ENCODE peak calls at places on chromosome 7, in six cellular contexts. O, C, T, I, H and F are unnamed samples. For H3K36me3, the result is how much of the 10 kb centered on the place peaks cover.

GRCh38 chr7:151794508-151795167 is 82.3 kb downstream of the PRKAG2 start:
- DNase-seq in O (no peak), C (no peak), T (peak), I (no peak), H (no peak), F (no peak)

GRCh38 chr7:140078392-140078791 is 15.6 kb upstream of the PARP12 start:
- DNase-seq in O (no peak), C (no peak), T (no peak), I (no peak), H (no peak), F (no peak)

GRCh38 chr7:118629898-118630469 is 405.5 kb downstream of the ANKRD7 start:
- DNase-seq in O (no peak), C (no peak), T (no peak), I (no peak), H (no peak), F (no peak)

GRCh38 chr7:41098402-41098801 is 604.5 kb downstream of the INHBA start:
- DNase-seq in O (no peak), C (no peak), T (no peak), I (no peak), H (no peak), F (no peak)

GRCh38 chr7:26182706-26183105 is 17.8 kb downstream of the HNRNPA2B1 start:
- DNase-seq in O (no peak), C (no peak), T (no peak), I (no peak), H (no peak), F (no peak)

GRCh38 chr7:5704534-5704922 is 76.9 kb downstream of the RNF216 start:
- DNase-seq in O (peak), C (peak), T (peak), I (peak), H (peak), F (peak)

GRCh38 chr7:141915565-141915964 is 634 bp upstream of the OR9A4 start:
- DNase-seq in O (no peak), C (peak), T (no peak), I (peak), H (peak), F (no peak)

GRCh38 chr7:134368851-134369533 is 52.3 kb upstream of the SLC35B4 start:
- DNase-seq in O (no peak), C (peak), T (peak), I (peak), H (peak), F (peak)

GRCh38 chr7:43295429-43295828 is 183.0 kb downstream of the HECW1 start:
- DNase-seq in O (no peak), C (no peak), T (no peak), I (no peak), H (no peak), F (no peak)

GRCh38 chr7:85114342-85114741 is 72.5 kb downstream of the SEMA3D start:
- DNase-seq in O (no peak), C (no peak), T (no peak), I (peak), H (peak), F (no peak)

GRCh38 chr7:28296571-28297483 is 115.5 kb upstream of the CREB5 start:
- DNase-seq in O (peak), C (peak), T (peak), I (peak), H (peak), F (peak)

GRCh38 chr7:19798986-19799385 is 25.6 kb upstream of the TMEM196 start:
- DNase-seq in O (no peak), C (no peak), T (no peak), I (peak), H (no peak), F (no peak)

GRCh38 chr7:128361463-128362441 is at the start of gene PRRT4:
- DNase-seq in O (no peak), C (no peak), T (no peak), I (no peak), H (peak), F (peak)

GRCh38 chr7:27745064-27745583 is 5.2 kb downstream of the TAX1BP1 start:
- DNase-seq in O (peak), C (no peak), T (peak), I (peak), H (peak), F (peak)

GRCh38 chr7:57363321-57363720 is 86.7 kb upstream of the ZNF716 start:
- DNase-seq in O (no peak), C (no peak), T (no peak), I (no peak), H (no peak), F (no peak)

DNA sequence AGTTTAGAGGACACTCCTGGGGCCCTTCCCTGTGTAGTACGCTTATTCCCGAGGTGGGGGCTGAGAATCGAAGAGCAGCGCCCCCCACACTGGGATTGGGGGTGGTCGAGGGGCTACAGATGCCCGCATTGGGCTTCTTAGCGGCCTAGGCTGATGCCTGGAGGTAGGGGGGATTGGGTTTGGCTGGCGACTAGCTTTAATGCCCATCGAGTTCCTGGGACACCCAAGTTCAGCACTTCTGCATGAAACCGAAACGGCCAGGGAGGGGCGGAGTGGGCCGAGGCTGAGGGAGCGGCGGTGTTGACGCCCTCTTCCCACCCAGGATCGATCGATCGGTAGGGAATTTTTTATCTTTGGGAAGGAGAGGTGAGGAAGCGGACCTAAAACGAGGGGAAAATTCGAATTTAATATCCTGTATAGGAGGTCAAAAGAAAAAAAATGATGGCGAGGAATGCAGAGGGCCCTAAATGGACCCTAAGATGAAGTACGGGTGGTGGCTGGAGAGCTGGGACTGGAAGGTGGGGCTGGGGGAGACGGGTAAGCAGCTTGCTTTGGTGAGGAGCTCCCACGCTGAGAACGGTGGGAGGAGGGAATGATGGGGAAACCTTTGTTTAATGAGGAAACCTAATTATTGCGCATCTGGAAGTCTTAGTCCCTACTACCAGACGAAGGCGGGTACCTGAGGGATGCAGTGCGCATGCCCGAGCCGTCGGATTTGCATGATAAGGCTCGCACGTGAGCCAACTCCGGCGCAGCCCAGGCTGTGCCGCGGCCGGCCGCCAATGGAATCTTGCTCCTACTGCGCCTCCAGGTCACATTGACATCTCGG is 12.5 kb upstream of the DLX6 start:
- DNase-seq in O (no peak), C (no peak), T (no peak), I (no peak), H (no peak), F (no peak)
- H3K4me3 ChIP-seq in O (no peak), C (no peak), T (no peak), I (no peak), H (no peak), F (no peak)

GRCh38 chr7:143975617-143976016 is 21.0 kb downstream of the OR2F1 start:
- DNase-seq in O (no peak), C (no peak), T (peak), I (no peak), H (no peak), F (no peak)
- TF ChIP-seq CTCF in O (no peak), C (no peak), T (peak), I (no peak), H (no peak), F (no peak)

DNA sequence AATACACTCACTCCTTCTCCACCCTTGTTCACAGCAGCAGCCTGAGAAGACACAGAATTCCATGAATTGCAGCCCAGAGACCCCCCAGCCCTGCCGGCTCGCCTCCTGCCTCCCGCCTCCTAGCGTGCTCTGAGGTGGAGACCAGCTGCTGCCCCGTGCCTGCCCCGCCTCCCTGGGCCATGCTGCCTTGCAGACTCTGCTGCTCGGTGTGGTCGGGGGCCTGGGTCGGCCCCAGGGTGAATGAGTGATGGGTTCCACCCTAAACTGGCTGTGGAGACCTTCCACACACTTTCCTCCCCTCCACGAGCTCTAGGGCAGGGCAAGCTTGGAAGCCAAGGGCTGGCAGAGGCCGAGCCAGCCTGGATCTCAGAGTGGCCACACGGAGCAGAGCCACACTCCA is 479.3 kb downstream of the DNAJB6 start:
- DNase-seq in O (no peak), C (no peak), T (no peak), I (no peak), H (no peak), F (no peak)
- H3K36me3 ChIP-seq in O (under half), C (under half), T (under half), I (under half), H (under half), F (under half)

GRCh38 chr7:1151156-1151555 is 8.8 kb downstream of the ZFAND2A start:
- DNase-seq in O (peak), C (no peak), T (no peak), I (no peak), H (no peak), F (no peak)

GRCh38 chr7:1152492-1152891 is 7.5 kb downstream of the ZFAND2A start:
- DNase-seq in O (no peak), C (no peak), T (no peak), I (no peak), H (no peak), F (no peak)

GRCh38 chr7:1151653-1152425 is 8.2 kb downstream of the ZFAND2A start:
- DNase-seq in O (peak), C (no peak), T (no peak), I (no peak), H (no peak), F (no peak)

GRCh38 chr7:1156782-1157535 is 3.0 kb downstream of the ZFAND2A start:
- DNase-seq in O (no peak), C (peak), T (peak), I (no peak), H (peak), F (no peak)

GRCh38 chr7:1154172-1154739 is 5.7 kb downstream of the ZFAND2A start:
- DNase-seq in O (no peak), C (no peak), T (no peak), I (no peak), H (no peak), F (no peak)
- H3K4me3 ChIP-seq in O (no peak), C (no peak), T (no peak), I (no peak), H (no peak), F (no peak)

GRCh38 chr7:132161976-132162375 is 414.3 kb downstream of the PLXNA4 start:
- DNase-seq in O (no peak), C (no peak), T (no peak), I (no peak), H (no peak), F (no peak)

GRCh38 chr7:132162745-132163144 is 413.5 kb downstream of the PLXNA4 start:
- DNase-seq in O (no peak), C (no peak), T (no peak), I (no peak), H (no peak), F (no peak)

GRCh38 chr7:132158841-132159240 is 417.4 kb downstream of the PLXNA4 start:
- DNase-seq in O (no peak), C (no peak), T (no peak), I (no peak), H (no peak), F (no peak)

GRCh38 chr7:132160525-132161230 is 415.6 kb downstream of the PLXNA4 start:
- DNase-seq in O (no peak), C (no peak), T (no peak), I (no peak), H (no peak), F (no peak)

DNA sequence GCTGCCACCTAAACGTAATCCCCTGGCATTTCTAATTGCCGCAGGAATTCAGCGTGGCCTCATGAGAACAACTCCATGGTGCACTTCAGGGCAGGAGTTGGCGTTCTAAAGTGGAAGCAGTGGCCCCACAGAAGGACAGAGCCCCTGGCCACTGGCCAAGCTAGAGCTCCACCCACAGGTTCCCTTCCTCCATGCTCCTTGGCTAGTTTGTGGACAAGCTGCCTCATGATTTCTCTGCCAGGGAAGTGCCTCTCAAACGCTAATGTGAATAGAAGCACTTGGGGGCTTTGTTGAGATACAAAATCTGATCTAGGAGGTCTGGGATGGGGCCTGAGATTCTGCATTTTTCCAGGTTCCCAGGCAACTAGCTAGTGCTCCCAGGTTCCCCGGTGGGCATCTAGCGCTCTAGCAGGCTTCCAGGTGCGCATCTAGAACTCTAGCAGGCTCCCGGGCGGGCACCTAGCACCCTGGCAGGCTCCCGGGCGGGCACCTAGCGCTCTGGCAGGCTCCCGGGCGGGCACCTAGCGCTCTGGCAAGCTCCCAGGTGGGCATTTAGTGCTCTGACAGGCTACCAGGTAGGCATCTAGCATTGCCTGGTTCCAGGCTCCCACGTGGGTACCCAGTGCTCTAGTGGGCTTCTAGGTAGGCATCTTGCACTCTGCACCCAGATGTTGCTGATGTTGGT is 414.9 kb downstream of the PLXNA4 start:
- DNase-seq in O (no peak), C (no peak), T (no peak), I (no peak), H (peak), F (peak)
- TF ChIP-seq CTCF in O (no peak), C (no peak), T (no peak), I (no peak), H (no peak), F (peak)

GRCh38 chr7:88218428-88218745 is 1.5 kb downstream of the SRI start:
- DNase-seq in O (no peak), C (no peak), T (no peak), I (no peak), H (no peak), F (no peak)
- H3K36me3 ChIP-seq in O (under half), C (under half), T (under half), I (under half), H (under half), F (under half)

DNA sequence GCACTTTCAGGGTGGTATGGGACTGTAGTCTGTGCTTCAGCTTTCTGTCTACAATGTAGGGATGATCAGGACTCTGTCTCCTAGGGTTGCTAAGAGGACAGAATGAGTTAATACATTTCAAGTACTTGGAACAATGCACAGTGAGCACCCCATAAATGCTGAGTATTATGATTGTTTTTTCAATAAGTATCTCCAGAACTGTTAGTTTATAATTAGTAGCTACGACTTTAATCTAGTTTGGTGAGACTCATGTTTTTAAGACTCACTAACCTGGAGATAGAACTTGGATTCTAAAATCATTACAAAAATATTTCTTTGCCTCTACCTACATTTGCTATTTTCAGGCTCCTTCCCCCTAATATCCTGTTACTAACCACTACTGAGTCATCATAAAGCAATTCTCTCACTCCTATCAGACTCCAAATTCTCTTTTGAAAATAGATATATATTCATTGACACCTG is 95.3 kb downstream of the CPED1 start:
- DNase-seq in O (no peak), C (no peak), T (peak), I (peak), H (no peak), F (no peak)
- H3K4me3 ChIP-seq in O (no peak), C (no peak), T (no peak), I (peak), H (no peak), F (no peak)